ENCODE peak calls at places on chromosomes 13 and 19, in six cellular contexts. One of them, this sample, is unnamed.

GRCh38 chr13:99542788-99543406 is 41.6 kb downstream of the TM9SF2 start:
- DNase-seq in astrocyte of the spinal cord: no peak
- DNase-seq in activated CD4-positive, alpha-beta T cell treated with anti-CD3 and anti-CD28 coated beads, Interleukin-2, amount 50 U/mL, for 48 hours: peak
- DNase-seq in lung: no peak
- DNase-seq in kidney glomerular epithelial cell: no peak
- DNase-seq in NCI-H2107: no peak
- DNase-seq in this sample: no peak

GRCh38 chr19:55005684-55006488 is 32.2 kb downstream of the GP6 start:
- DNase-seq in lung: peak
- DNase-seq in activated CD4-positive, alpha-beta T cell treated with anti-CD3 and anti-CD28 coated beads, Interleukin-2, amount 50 U/mL, for 48 hours: peak
- DNase-seq in NCI-H2107: no peak
- DNase-seq in astrocyte of the spinal cord: peak
- DNase-seq in kidney glomerular epithelial cell: no peak
- DNase-seq in this sample: no peak

GRCh38 chr13:109862627-109863026 is 76.2 kb upstream of the IRS2 start:
- DNase-seq in activated CD4-positive, alpha-beta T cell treated with anti-CD3 and anti-CD28 coated beads, Interleukin-2, amount 50 U/mL, for 48 hours: no peak
- DNase-seq in kidney glomerular epithelial cell: no peak
- DNase-seq in astrocyte of the spinal cord: peak
- DNase-seq in lung: peak
- DNase-seq in NCI-H2107: no peak
- DNase-seq in this sample: no peak

GRCh38 chr19:30423481-30423880 is 51.3 kb downstream of the ZNF536 start:
- DNase-seq in NCI-H2107: no peak
- DNase-seq in kidney glomerular epithelial cell: no peak
- DNase-seq in activated CD4-positive, alpha-beta T cell treated with anti-CD3 and anti-CD28 coated beads, Interleukin-2, amount 50 U/mL, for 48 hours: no peak
- DNase-seq in astrocyte of the spinal cord: no peak
- DNase-seq in lung: peak
- DNase-seq in this sample: no peak

GRCh38 chr19:56988271-56988670 is 131.5 kb upstream of the USP29 start:
- DNase-seq in NCI-H2107: no peak
- DNase-seq in activated CD4-positive, alpha-beta T cell treated with anti-CD3 and anti-CD28 coated beads, Interleukin-2, amount 50 U/mL, for 48 hours: no peak
- DNase-seq in lung: no peak
- DNase-seq in astrocyte of the spinal cord: no peak
- DNase-seq in kidney glomerular epithelial cell: no peak
- DNase-seq in this sample: no peak

GRCh38 chr19:37472165-37472564 is 3.0 kb downstream of the ZNF570 start:
- DNase-seq in NCI-H2107: no peak
- DNase-seq in lung: no peak
- DNase-seq in kidney glomerular epithelial cell: no peak
- DNase-seq in astrocyte of the spinal cord: no peak
- DNase-seq in activated CD4-positive, alpha-beta T cell treated with anti-CD3 and anti-CD28 coated beads, Interleukin-2, amount 50 U/mL, for 48 hours: no peak
- DNase-seq in this sample: no peak

GRCh38 chr19:29510701-29511265 is 15.0 kb upstream of the VSTM2B start:
- DNase-seq in kidney glomerular epithelial cell: no peak
- DNase-seq in astrocyte of the spinal cord: no peak
- DNase-seq in activated CD4-positive, alpha-beta T cell treated with anti-CD3 and anti-CD28 coated beads, Interleukin-2, amount 50 U/mL, for 48 hours: no peak
- DNase-seq in lung: no peak
- DNase-seq in NCI-H2107: no peak
- DNase-seq in this sample: no peak

GRCh38 chr19:44796701-44797115 is 12.2 kb upstream of the BCAM start:
- DNase-seq in activated CD4-positive, alpha-beta T cell treated with anti-CD3 and anti-CD28 coated beads, Interleukin-2, amount 50 U/mL, for 48 hours: no peak
- DNase-seq in astrocyte of the spinal cord: peak
- DNase-seq in NCI-H2107: peak
- DNase-seq in kidney glomerular epithelial cell: no peak
- DNase-seq in lung: no peak
- DNase-seq in this sample: peak

GRCh38 chr19:4597975-4598671 is 38.6 kb upstream of the SEMA6B start:
- DNase-seq in activated CD4-positive, alpha-beta T cell treated with anti-CD3 and anti-CD28 coated beads, Interleukin-2, amount 50 U/mL, for 48 hours: peak
- DNase-seq in NCI-H2107: no peak
- DNase-seq in lung: no peak
- DNase-seq in kidney glomerular epithelial cell: no peak
- DNase-seq in astrocyte of the spinal cord: no peak
- DNase-seq in this sample: peak

GRCh38 chr13:61024046-61024445 is 391.6 kb downstream of the PCDH20 start:
- DNase-seq in lung: no peak
- DNase-seq in astrocyte of the spinal cord: no peak
- DNase-seq in kidney glomerular epithelial cell: no peak
- DNase-seq in NCI-H2107: no peak
- DNase-seq in activated CD4-positive, alpha-beta T cell treated with anti-CD3 and anti-CD28 coated beads, Interleukin-2, amount 50 U/mL, for 48 hours: no peak
- DNase-seq in this sample: no peak

GRCh38 chr19:1315470-1316166 is 29.9 kb downstream of the EFNA2 start:
- DNase-seq in astrocyte of the spinal cord: peak
- DNase-seq in kidney glomerular epithelial cell: peak
- DNase-seq in activated CD4-positive, alpha-beta T cell treated with anti-CD3 and anti-CD28 coated beads, Interleukin-2, amount 50 U/mL, for 48 hours: peak
- DNase-seq in lung: peak
- DNase-seq in NCI-H2107: no peak
- DNase-seq in this sample: peak

GRCh38 chr19:58317481-58318072 is 9.2 kb upstream of the ZSCAN22 start:
- DNase-seq in lung: no peak
- DNase-seq in activated CD4-positive, alpha-beta T cell treated with anti-CD3 and anti-CD28 coated beads, Interleukin-2, amount 50 U/mL, for 48 hours: no peak
- DNase-seq in NCI-H2107: no peak
- DNase-seq in kidney glomerular epithelial cell: peak
- DNase-seq in astrocyte of the spinal cord: peak
- DNase-seq in this sample: peak

GRCh38 chr13:51451467-51452390 is 1.1 kb downstream of the INTS6 start:
- DNase-seq in activated CD4-positive, alpha-beta T cell treated with anti-CD3 and anti-CD28 coated beads, Interleukin-2, amount 50 U/mL, for 48 hours: peak
- DNase-seq in astrocyte of the spinal cord: peak
- DNase-seq in kidney glomerular epithelial cell: peak
- DNase-seq in NCI-H2107: no peak
- DNase-seq in lung: peak
- DNase-seq in this sample: peak

GRCh38 chr13:53104120-53104519 is 75.5 kb downstream of the OLFM4 start:
- DNase-seq in activated CD4-positive, alpha-beta T cell treated with anti-CD3 and anti-CD28 coated beads, Interleukin-2, amount 50 U/mL, for 48 hours: no peak
- DNase-seq in astrocyte of the spinal cord: no peak
- DNase-seq in NCI-H2107: no peak
- DNase-seq in kidney glomerular epithelial cell: no peak
- DNase-seq in lung: no peak
- DNase-seq in this sample: no peak

GRCh38 chr13:39012608-39013007 is 22.0 kb upstream of the STOML3 start:
- DNase-seq in activated CD4-positive, alpha-beta T cell treated with anti-CD3 and anti-CD28 coated beads, Interleukin-2, amount 50 U/mL, for 48 hours: no peak
- DNase-seq in astrocyte of the spinal cord: no peak
- DNase-seq in lung: no peak
- DNase-seq in kidney glomerular epithelial cell: no peak
- DNase-seq in NCI-H2107: no peak
- DNase-seq in this sample: no peak

This sample was measured in myocyte.